ENCODE peak calls at places on chromosomes 11 and 22, in five cellular contexts. V is endothelial cell of umbilical vein, J is fibroblast of lung, M is hepatocyte, R is PC-3. P is an unnamed sample.

GRCh38 chr11:45180158-45180887 is 33.9 kb downstream of the PRDM11 start:
- DNase-seq in V (peak; percentile 40), J (peak; percentile 27), M (peak; percentile 93), R (peak; percentile 56), P (no peak)

GRCh38 chr11:79708319-79708928 is 267.6 kb upstream of the TENM4 start:
- DNase-seq in V (no peak), J (peak; percentile 26), M (peak; percentile 63), R (peak; percentile 72), P (peak; percentile 11)

GRCh38 chr11:82999232-82999631 is 72.5 kb downstream of the RAB30 start:
- DNase-seq in V (no peak), J (no peak), M (no peak), R (no peak), P (no peak)

GRCh38 chr11:67401495-67402191 is at the start of gene PPP1CA:
- DNase-seq in V (peak; percentile 85), J (peak; percentile 79), M (peak; percentile 96), R (peak; percentile 88), P (peak; percentile 90)

GRCh38 chr11:65797711-65798110 is 10.8 kb downstream of the OVOL1 start:
- DNase-seq in V (no peak), J (no peak), M (no peak), R (no peak), P (no peak)

GRCh38 chr22:24049978-24050377 is 38.9 kb downstream of the CABIN1 start:
- DNase-seq in V (no peak), J (no peak), M (no peak), R (no peak), P (no peak)

GRCh38 chr11:63445720-63446119 is 45.2 kb downstream of the PLAAT5 start:
- DNase-seq in V (no peak), J (peak; percentile 55), M (no peak), R (peak; percentile 58), P (no peak)

GRCh38 chr22:32932176-32932575 is 126.0 kb downstream of the SYN3 start:
- DNase-seq in V (no peak), J (peak; percentile 24), M (no peak), R (no peak), P (no peak)

GRCh38 chr11:131734871-131735270 is 364.5 kb downstream of the NTM start:
- DNase-seq in V (peak; percentile 40), J (no peak), M (no peak), R (no peak), P (no peak)

GRCh38 chr11:111913997-111914396 is 1.5 kb downstream of the HSPB2 start:
- DNase-seq in V (peak; percentile 61), J (peak; percentile 66), M (no peak), R (peak; percentile 33), P (no peak)

GRCh38 chr11:94181943-94182342 is 53.3 kb downstream of the PANX1 start:
- DNase-seq in V (no peak), J (no peak), M (no peak), R (no peak), P (no peak)

GRCh38 chr11:848988-849824 is 6.6 kb downstream of the TSPAN4 start:
- DNase-seq in V (peak; percentile 28), J (no peak), M (peak; percentile 58), R (no peak), P (no peak)

GRCh38 chr11:3967695-3968094 is 112.2 kb downstream of the STIM1 start:
- DNase-seq in V (no peak), J (no peak), M (no peak), R (no peak), P (no peak)

GRCh38 chr11:28618426-28618825 is 510.2 kb downstream of the METTL15 start:
- DNase-seq in V (peak; percentile 28), J (peak; percentile 15), M (no peak), R (peak; percentile 45), P (no peak)

GRCh38 chr11:86180860-86181259 is 63.7 kb upstream of the EED start:
- DNase-seq in V (no peak), J (no peak), M (no peak), R (no peak), P (no peak)

GRCh38 chr11:27757953-27758352 is 57.7 kb upstream of the BDNF start:
- DNase-seq in V (no peak), J (peak; percentile 98), M (no peak), R (peak; percentile 53), P (no peak)

GRCh38 chr11:31557991-31558390 is 48.4 kb downstream of the ELP4 start:
- DNase-seq in V (peak; percentile 84), J (peak; percentile 20), M (no peak), R (no peak), P (no peak)

GRCh38 chr22:49372111-49372529 is 455.6 kb downstream of the BRD1 start:
- DNase-seq in V (no peak), J (no peak), M (no peak), R (no peak), P (no peak)

GRCh38 chr11:296976-297665 is 2.2 kb downstream of the IFITM5 start:
- DNase-seq in V (no peak), J (no peak), M (no peak), R (no peak), P (no peak)

GRCh38 chr11:22920939-22921565 is 60.8 kb upstream of the CCDC179 start:
- DNase-seq in V (peak; percentile 65), J (peak; percentile 45), M (peak; percentile 75), R (peak; percentile 64), P (peak; percentile 28)

GRCh38 chr11:44708063-44708462 is 18.7 kb upstream of the TSPAN18 start:
- DNase-seq in V (no peak), J (no peak), M (no peak), R (no peak), P (no peak)

GRCh38 chr11:10622957-10623787 is 54.7 kb upstream of the LYVE1 start:
- DNase-seq in V (no peak), J (no peak), M (no peak), R (peak; percentile 37), P (no peak)

GRCh38 chr11:65419773-65420481 is 2.7 kb upstream of the NEAT1 start:
- DNase-seq in V (peak; percentile 92), J (peak; percentile 91), M (peak; percentile 94), R (peak; percentile 91), P (peak; percentile 83)

GRCh38 chr11:7683571-7683970 is 10.3 kb upstream of the CYB5R2 start:
- DNase-seq in V (no peak), J (no peak), M (no peak), R (no peak), P (no peak)

DNA sequence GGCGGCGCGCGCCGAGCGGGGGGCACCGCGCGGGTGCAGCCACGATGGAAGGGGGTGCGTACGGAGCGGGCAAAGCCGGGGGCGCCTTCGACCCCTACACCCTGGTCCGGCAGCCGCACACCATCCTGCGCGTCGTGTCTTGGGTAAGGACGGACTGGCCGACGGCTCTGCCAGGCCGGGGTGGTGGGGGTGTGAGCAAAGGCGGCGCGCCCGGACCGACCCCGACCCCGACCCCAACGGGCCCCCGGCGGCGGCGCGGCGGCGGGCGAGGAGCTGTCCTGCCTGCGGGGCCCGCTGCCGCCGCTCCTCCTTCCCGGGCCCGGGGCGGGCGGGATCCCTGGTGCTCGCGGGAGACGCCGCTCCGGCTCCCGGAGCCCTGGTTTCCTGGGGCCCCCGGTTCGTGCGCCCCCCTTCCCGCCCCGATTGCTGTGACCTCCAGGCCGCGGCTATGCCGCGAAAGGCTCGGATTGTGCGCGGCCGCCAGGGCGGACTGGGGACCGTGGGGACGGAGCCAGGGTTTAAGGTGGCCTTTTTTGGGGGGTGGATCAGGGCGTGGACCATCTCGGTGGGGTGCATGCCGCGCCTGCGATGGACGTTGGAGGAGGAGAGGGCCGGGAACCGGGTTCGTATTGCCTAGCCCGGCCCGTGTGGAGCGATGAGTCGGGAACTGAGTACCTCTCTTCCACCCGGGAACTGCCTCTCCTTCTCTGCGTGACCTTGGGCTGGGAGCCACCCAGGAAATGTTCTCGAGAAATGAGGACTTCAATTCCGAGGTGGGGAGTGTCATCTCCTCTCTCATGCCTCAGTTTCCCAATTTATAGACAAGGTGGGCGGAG is at the start of gene SYNGR1:
- DNase-seq in V (no peak), J (no peak), M (peak; percentile 46), R (no peak), P (peak; percentile 20)
- TF ChIP-seq EZH2 in V (peak; percentile 47), J (no peak), M (no peak), R (no peak), P (no peak)

GRCh38 chr11:130426223-130427048 is 2.0 kb downstream of the ADAMTS8 start:
- DNase-seq in V (no peak), J (no peak), M (no peak), R (no peak), P (no peak)
- TF ChIP-seq EZH2 in V (no peak), J (no peak), M (no peak), R (no peak), P (no peak)

GRCh38 chr11:46389450-46390330 is 1.9 kb downstream of the CHRM4 start:
- DNase-seq in V (peak; percentile 77), J (peak; percentile 55), M (peak; percentile 89), R (peak; percentile 75), P (peak; percentile 41)
- TF ChIP-seq EZH2 in V (no peak), J (peak; percentile 97), M (no peak), R (no peak), P (peak; percentile 78)

DNA sequence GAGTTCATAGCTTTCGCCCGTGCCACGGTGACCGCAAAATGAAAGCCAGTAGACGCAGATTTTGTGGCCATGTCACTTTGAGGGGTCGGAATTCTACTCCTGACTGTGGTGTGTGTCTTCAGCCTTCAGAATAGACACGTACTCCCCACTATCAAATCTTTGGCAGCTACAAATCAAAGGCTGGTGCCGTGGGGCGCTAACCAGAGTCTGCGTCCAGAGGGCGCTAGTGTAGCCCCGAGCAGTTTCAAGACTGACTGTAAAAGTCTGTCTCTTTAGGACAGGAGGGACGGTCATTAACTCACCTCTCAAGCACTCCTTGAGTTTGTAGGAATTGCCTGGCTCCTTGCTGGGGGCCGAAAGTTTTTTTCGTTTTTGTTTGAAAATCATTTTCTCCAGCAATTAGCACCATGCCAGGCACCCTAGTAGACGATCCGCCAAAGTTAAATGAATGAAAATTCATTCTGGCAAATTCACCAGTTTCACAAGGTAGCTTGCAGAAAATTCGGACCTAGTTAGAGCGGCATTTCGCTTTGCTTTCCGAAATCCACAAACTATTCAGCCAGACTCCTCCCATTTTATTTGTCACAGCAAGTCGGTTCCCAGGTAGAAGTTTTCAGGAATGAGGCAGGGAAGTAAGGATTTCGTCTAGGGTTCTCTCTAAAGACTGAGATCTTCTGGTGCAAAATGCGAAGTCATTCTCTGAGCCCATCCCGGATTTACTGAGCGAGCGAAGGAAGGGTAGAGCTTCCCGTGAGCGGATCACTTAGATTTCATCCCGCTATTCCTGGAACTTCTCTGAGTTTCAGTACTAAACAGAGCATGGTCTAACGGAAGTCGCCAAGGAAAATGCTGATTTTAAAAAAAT is 2.8 kb upstream of the CALCA start:
- DNase-seq in V (peak; percentile 52), J (peak; percentile 16), M (peak; percentile 64), R (peak; percentile 47), P (no peak)
- TF ChIP-seq EZH2 in V (no peak), J (no peak), M (peak; percentile 19), R (no peak), P (no peak)